ENCODE peak calls at places on chromosomes 1 and 21, in four cellular contexts. Z is esophagus squamous epithelium, Q is PC-9, V is endodermal cell. R is an unnamed sample.

GRCh38 chr1:156006666-156007376 is 13.9 kb downstream of the SSR2 start:
- DNase-seq in Z (no peak), Q (peak; percentile 48), V (no peak), R (no peak)

GRCh38 chr1:38277646-38278045 is 231.1 kb upstream of the POU3F1 start:
- DNase-seq in Z (no peak), Q (no peak), V (no peak), R (no peak)

GRCh38 chr1:227318003-227318851 is at the start of gene CDC42BPA:
- DNase-seq in Z (peak; percentile 7), Q (peak; percentile 82), V (peak; percentile 91), R (peak; percentile 94)

GRCh38 chr1:242129103-242129502 is 130.2 kb upstream of the MAP1LC3C start:
- DNase-seq in Z (no peak), Q (no peak), V (no peak), R (no peak)

GRCh38 chr21:34669149-34669879 is 520 bp downstream of the CLIC6 start:
- DNase-seq in Z (no peak), Q (no peak), V (peak; percentile 63), R (peak; percentile 20)

GRCh38 chr1:216388558-216388957 is 34.7 kb downstream of the USH2A start:
- DNase-seq in Z (no peak), Q (no peak), V (peak; percentile 55), R (no peak)

GRCh38 chr1:203129501-203130231 is 2.1 kb downstream of the ADORA1 start:
- DNase-seq in Z (no peak), Q (peak; percentile 77), V (peak; percentile 39), R (no peak)

GRCh38 chr21:41402796-41403195 is 23.2 kb upstream of the MX1 start:
- DNase-seq in Z (no peak), Q (no peak), V (no peak), R (no peak)

GRCh38 chr1:13540871-13541270 is 27.1 kb upstream of the LRRC38 start:
- DNase-seq in Z (no peak), Q (no peak), V (no peak), R (no peak)

GRCh38 chr1:81179239-81179638 is 621.5 kb upstream of the ADGRL2 start:
- DNase-seq in Z (no peak), Q (peak; percentile 16), V (no peak), R (peak; percentile 93)

GRCh38 chr1:30765610-30766434 is 8.2 kb upstream of the LAPTM5 start:
- DNase-seq in Z (no peak), Q (no peak), V (no peak), R (no peak)

GRCh38 chr1:119731741-119732430 is 20.2 kb downstream of the PHGDH start:
- DNase-seq in Z (no peak), Q (no peak), V (no peak), R (no peak)

GRCh38 chr1:179530352-179530751 is 45.4 kb downstream of the NPHS2 start:
- DNase-seq in Z (no peak), Q (no peak), V (no peak), R (no peak)

GRCh38 chr1:215891266-215891665 is 324.2 kb downstream of the KCTD3 start:
- DNase-seq in Z (no peak), Q (no peak), V (no peak), R (no peak)

GRCh38 chr1:184163674-184164470 is 112.3 kb downstream of the TSEN15 start:
- DNase-seq in Z (no peak), Q (no peak), V (peak; percentile 62), R (peak; percentile 49)

GRCh38 chr21:42616366-42617340 is 36.8 kb upstream of the PDE9A start:
- DNase-seq in Z (no peak), Q (no peak), V (no peak), R (no peak)

GRCh38 chr1:90143522-90144050 is 148.7 kb downstream of the ZNF326 start:
- DNase-seq in Z (no peak), Q (no peak), V (no peak), R (no peak)

GRCh38 chr1:42135426-42135825 is 17.8 kb upstream of the GUCA2B start:
- DNase-seq in Z (no peak), Q (no peak), V (no peak), R (no peak)

GRCh38 chr1:168084396-168085231 is 52.1 kb downstream of the GPR161 start:
- DNase-seq in Z (no peak), Q (peak; percentile 32), V (peak; percentile 92), R (peak; percentile 78)

GRCh38 chr1:209983953-209984352 is 45.9 kb downstream of the SYT14 start:
- DNase-seq in Z (no peak), Q (no peak), V (no peak), R (no peak)

GRCh38 chr1:66505671-66506392 is 28.1 kb upstream of the SGIP1 start:
- DNase-seq in Z (no peak), Q (no peak), V (peak; percentile 43), R (peak; percentile 73)

GRCh38 chr1:36576118-36576517 is 93.4 kb upstream of the CSF3R start:
- DNase-seq in Z (no peak), Q (peak; percentile 64), V (peak; percentile 96), R (peak; percentile 74)

GRCh38 chr1:231039161-231040018 is 664 bp downstream of the FAM89A start:
- DNase-seq in Z (no peak), Q (peak; percentile 8), V (peak; percentile 76), R (peak; percentile 30)

GRCh38 chr21:29718081-29718815 is 221.5 kb downstream of the GRIK1 start:
- DNase-seq in Z (no peak), Q (no peak), V (no peak), R (peak; percentile 47)

GRCh38 chr1:165632491-165632890 is 1.5 kb downstream of the MGST3 start:
- DNase-seq in Z (no peak), Q (no peak), V (no peak), R (no peak)

GRCh38 chr1:99306644-99307043 is 42.4 kb downstream of the PLPPR4 start:
- DNase-seq in Z (no peak), Q (no peak), V (peak; percentile 69), R (no peak)

GRCh38 chr1:112674986-112675727 is 698 bp downstream of the MOV10 start:
- DNase-seq in Z (no peak), Q (no peak), V (peak; percentile 87), R (peak; percentile 27)

GRCh38 chr1:60615661-60616060 is 466.7 kb upstream of the NFIA start:
- DNase-seq in Z (no peak), Q (no peak), V (no peak), R (no peak)

GRCh38 chr1:88774151-88774556 is 90.1 kb downstream of the PKN2 start:
- DNase-seq in Z (no peak), Q (peak; percentile 89), V (peak; percentile 74), R (no peak)

GRCh38 chr1:82646336-82646735 is 845.6 kb downstream of the ADGRL2 start:
- DNase-seq in Z (no peak), Q (no peak), V (peak; percentile 68), R (no peak)

GRCh38 chr1:9338354-9339250 is 45.9 kb downstream of the SPSB1 start:
- DNase-seq in Z (no peak), Q (no peak), V (no peak), R (no peak)

GRCh38 chr1:165408518-165408917 is 36.4 kb downstream of the RXRG start:
- DNase-seq in Z (no peak), Q (no peak), V (peak; percentile 81), R (peak; percentile 4)

GRCh38 chr21:39640754-39641153 is 28.0 kb downstream of the B3GALT5 start:
- DNase-seq in Z (no peak), Q (no peak), V (no peak), R (no peak)

GRCh38 chr1:15371610-15372539 is 37.8 kb upstream of the EFHD2 start:
- DNase-seq in Z (no peak), Q (no peak), V (peak; percentile 42), R (no peak)
- TF ChIP-seq CTCF in Z (no peak), Q (no peak), V (no peak), R (no peak)

DNA sequence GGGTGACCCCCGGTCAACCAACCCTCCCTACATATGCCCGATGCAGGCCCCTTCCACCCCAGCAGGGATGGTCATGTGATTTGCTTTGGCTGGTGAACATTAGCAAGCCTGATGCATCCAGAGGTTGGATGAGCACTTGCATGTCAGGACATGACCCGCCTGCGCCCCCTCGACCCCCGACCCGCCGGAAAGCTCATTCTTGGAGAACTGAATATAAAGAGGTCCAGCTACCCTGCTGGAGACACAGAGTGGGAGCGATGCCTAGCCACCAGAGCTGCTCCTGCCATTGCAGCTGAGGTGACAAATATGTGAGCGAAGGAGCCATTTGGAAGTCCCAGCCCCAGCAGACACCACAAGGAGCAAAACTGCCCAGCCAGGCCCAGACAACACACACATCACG is 39.6 kb downstream of the COA6 start:
- DNase-seq in Z (no peak), Q (no peak), V (no peak), R (no peak)
- H3K4me3 ChIP-seq in Z (no peak overlapping the region), Q (no peak overlapping the region), V (no peak overlapping the region), R (no peak overlapping the region)

GRCh38 chr1:111220302-111220890 is 7.1 kb upstream of the CHI3L2 start:
- DNase-seq in Z (no peak), Q (no peak), V (no peak), R (no peak)

GRCh38 chr1:111221276-111221632 is 6.3 kb upstream of the CHI3L2 start:
- DNase-seq in Z (no peak), Q (no peak), V (no peak), R (no peak)

GRCh38 chr1:111223126-111223443 is 4.4 kb upstream of the CHI3L2 start:
- DNase-seq in Z (no peak), Q (no peak), V (no peak), R (no peak)

GRCh38 chr1:111222308-111223125 is 5.0 kb upstream of the CHI3L2 start:
- DNase-seq in Z (no peak), Q (peak; percentile 76), V (peak; percentile 96), R (peak; percentile 81)

DNA sequence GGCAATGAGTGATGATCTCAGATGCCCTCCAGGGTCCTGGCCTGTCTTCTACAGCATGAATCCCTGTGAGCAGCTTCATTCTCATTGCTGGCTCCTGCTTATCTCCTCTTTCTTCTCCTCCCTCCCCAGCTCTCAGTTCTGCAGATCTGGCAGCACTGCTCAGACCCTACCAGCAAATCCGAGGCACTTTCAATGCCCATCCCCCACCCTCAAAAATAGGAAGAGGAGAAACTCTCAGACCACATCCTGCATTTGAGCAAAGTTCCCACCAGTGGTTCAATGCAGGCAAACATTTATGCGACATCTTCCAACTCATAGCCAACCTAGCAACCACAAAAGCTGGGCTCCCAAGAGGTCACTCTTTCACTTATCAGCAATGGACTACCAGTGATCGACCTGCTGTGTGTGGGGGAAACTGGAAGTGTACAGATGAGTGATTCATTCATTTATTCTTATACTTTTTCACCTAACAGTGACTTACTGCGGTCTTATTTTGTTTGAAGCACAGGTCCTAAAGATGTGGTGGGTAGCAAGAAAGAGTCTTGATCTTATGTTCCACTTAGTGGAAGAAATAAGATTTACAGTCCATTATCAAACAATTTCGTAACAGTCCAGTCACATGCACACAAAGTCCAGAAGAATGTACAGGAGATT is 5.8 kb upstream of the CHI3L2 start:
- DNase-seq in Z (no peak), Q (no peak), V (no peak), R (peak; percentile 24)
- TF ChIP-seq CTCF in Z (no peak), Q (no peak), V (no peak), R (no peak)

DNA sequence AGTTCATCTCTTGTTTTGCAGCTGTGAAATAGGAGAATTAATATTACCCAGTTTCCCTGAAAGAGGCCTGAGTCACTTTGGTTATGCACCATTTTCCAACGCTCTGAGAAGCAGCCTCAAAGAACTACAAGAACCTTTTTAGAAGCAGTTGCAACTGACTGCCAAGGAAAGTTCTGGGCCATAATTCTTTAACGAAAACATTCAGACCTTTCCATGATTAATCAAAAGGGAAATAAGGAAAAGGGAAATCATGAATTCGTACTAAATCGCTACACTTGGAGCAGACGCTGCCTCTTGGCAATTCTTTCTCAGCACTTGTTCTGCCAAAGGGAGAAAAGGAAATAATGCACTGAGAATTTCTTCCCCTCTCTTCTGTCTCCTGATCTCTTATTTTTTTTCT is 68.1 kb upstream of the GALNT2 start:
- DNase-seq in Z (no peak), Q (no peak), V (no peak), R (no peak)
- H3K4me3 ChIP-seq in Z (no peak overlapping the region), Q (no peak overlapping the region), V (no peak overlapping the region), R (no peak overlapping the region)